ENCODE peak calls at places on chromosomes 16 and 17, in seven cellular contexts. O, G, N, A, J, T and B are unnamed samples.
A peak's percentile ranks its signal among the peaks of the same experiment; 100 is the strongest.

GRCh38 chr16:15055141-15056053 is 477 bp downstream of the NTAN1 start:
- DNase-seq in O (no peak), G (no peak), N (no peak), A (peak; percentile 57), J (no peak), T (no peak), B (no peak)

GRCh38 chr17:16989953-16990860 is 18.3 kb upstream of the TNFRSF13B start:
- DNase-seq in O (no peak), G (no peak), N (no peak), A (no peak), J (no peak), T (peak; percentile 21), B (no peak)

GRCh38 chr16:56558024-56558747 is 6.7 kb upstream of the MT4 start:
- DNase-seq in O (no peak), G (peak; percentile 55), N (no peak), A (no peak), J (no peak), T (peak; percentile 8), B (no peak)

GRCh38 chr17:43671075-43671692 is 9.5 kb upstream of the MEOX1 start:
- DNase-seq in O (no peak), G (peak; percentile 55), N (no peak), A (no peak), J (no peak), T (no peak), B (no peak)

GRCh38 chr17:81952792-81953228 is 5.8 kb upstream of the MYADML2 start:
- DNase-seq in O (no peak), G (no peak), N (no peak), A (no peak), J (no peak), T (no peak), B (peak; percentile 69)

GRCh38 chr17:59154335-59154720 is 658 bp downstream of the SKA2 start:
- DNase-seq in O (no peak), G (no peak), N (no peak), A (peak; percentile 37), J (peak; percentile 70), T (no peak), B (peak; percentile 71)

GRCh38 chr16:782766-783403 is 5.3 kb downstream of the RPUSD1 start:
- DNase-seq in O (no peak), G (no peak), N (no peak), A (no peak), J (no peak), T (no peak), B (no peak)

GRCh38 chr16:54506691-54507090 is 220.1 kb upstream of the IRX3 start:
- DNase-seq in O (no peak), G (no peak), N (no peak), A (no peak), J (peak; percentile 70), T (no peak), B (no peak)

GRCh38 chr16:556479-557173 is 3.6 kb upstream of the PRR35 start:
- DNase-seq in O (no peak), G (no peak), N (no peak), A (no peak), J (no peak), T (no peak), B (no peak)

GRCh38 chr16:66189951-66190350 is 176.5 kb upstream of the CDH5 start:
- DNase-seq in O (no peak), G (peak; percentile 67), N (no peak), A (no peak), J (no peak), T (peak; percentile 81), B (no peak)

GRCh38 chr16:85428168-85428898 is 184.8 kb upstream of the GSE1 start:
- DNase-seq in O (peak; percentile 25), G (no peak), N (no peak), A (no peak), J (no peak), T (no peak), B (no peak)

GRCh38 chr17:63993368-63993990 is 4.7 kb upstream of the PRR29 start:
- DNase-seq in O (no peak), G (no peak), N (no peak), A (no peak), J (no peak), T (no peak), B (no peak)

GRCh38 chr16:12340151-12340733 is 363.7 kb downstream of the SNX29 start:
- DNase-seq in O (no peak), G (no peak), N (no peak), A (no peak), J (peak; percentile 35), T (no peak), B (no peak)

GRCh38 chr16:3673201-3673600 is 18.7 kb downstream of the DNASE1 start:
- DNase-seq in O (no peak), G (no peak), N (no peak), A (no peak), J (no peak), T (no peak), B (no peak)

GRCh38 chr16:4090476-4090875 is 25.8 kb downstream of the ADCY9 start:
- DNase-seq in O (no peak), G (no peak), N (no peak), A (no peak), J (no peak), T (no peak), B (no peak)

GRCh38 chr16:81112453-81112852 is 16.3 kb upstream of the GCSH start:
- DNase-seq in O (no peak), G (no peak), N (no peak), A (no peak), J (no peak), T (no peak), B (no peak)

GRCh38 chr17:82848022-82848592 is 8.3 kb upstream of the ZNF750 start:
- DNase-seq in O (peak; percentile 30), G (peak; percentile 41), N (no peak), A (no peak), J (no peak), T (peak; percentile 47), B (no peak)

GRCh38 chr17:81471804-81472456 is 40.7 kb downstream of the ACTG1 start:
- DNase-seq in O (no peak), G (peak; percentile 74), N (peak; percentile 89), A (no peak), J (peak; percentile 32), T (no peak), B (no peak)

GRCh38 chr16:2936436-2937011 is 24.8 kb downstream of the FLYWCH1 start:
- DNase-seq in O (no peak), G (no peak), N (no peak), A (no peak), J (no peak), T (no peak), B (no peak)

GRCh38 chr16:59179446-59180082 is 445.4 kb upstream of the GOT2 start:
- DNase-seq in O (no peak), G (no peak), N (no peak), A (no peak), J (no peak), T (no peak), B (no peak)

GRCh38 chr17:51741447-51741846 is 417.1 kb downstream of the CA10 start:
- DNase-seq in O (no peak), G (no peak), N (no peak), A (no peak), J (no peak), T (no peak), B (no peak)

GRCh38 chr17:37082461-37082860 is 133.7 kb downstream of the AATF start:
- DNase-seq in O (no peak), G (no peak), N (no peak), A (no peak), J (no peak), T (no peak), B (no peak)
- TF ChIP-seq CTCF in O (no peak), G (no peak), N (no peak), A (no peak), J (no peak), T (no peak), B (no peak)

GRCh38 chr17:27038676-27039075 is 255.2 kb upstream of the WSB1 start:
- DNase-seq in O (no peak), G (no peak), N (no peak), A (no peak), J (no peak), T (no peak), B (no peak)
- TF ChIP-seq CTCF in O (no peak), G (no peak), N (no peak), A (no peak), J (no peak), T (no peak), B (no peak)

DNA sequence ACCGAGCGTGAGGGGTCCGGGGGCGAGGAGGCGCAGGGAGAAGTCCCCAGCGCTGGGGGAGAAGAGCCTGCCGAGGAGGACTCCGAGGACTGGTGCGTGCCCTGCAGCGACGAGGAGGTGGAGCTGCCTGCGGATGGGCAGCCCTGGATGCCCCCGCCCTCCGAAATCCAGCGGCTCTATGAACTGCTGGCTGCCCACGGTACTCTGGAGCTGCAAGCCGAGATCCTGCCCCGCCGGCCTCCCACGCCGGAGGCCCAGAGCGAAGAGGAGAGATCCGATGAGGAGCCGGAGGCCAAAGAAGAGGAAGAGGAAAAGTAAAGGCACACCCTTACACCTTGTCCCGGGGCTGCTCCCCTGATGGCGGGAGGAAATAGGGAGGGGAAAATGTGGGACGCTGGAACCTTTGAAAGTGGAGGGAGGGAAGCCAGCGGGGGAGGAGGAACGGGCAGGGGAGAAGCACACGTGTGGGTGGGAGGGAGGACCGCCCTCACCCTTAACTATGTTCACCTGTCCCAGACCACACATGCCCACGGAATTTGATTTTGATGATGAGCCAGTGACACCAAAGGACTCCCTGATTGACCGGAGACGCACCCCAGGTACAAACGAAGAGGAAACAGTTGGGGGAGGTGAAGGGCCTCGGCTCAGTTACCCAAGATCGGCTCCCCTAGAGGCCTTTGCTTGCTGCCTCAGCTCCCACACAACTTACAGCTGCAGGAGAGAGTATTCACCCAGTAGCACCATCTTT is 916 bp downstream of the PAGR1 start:
- DNase-seq in O (peak; percentile 47), G (no peak), N (peak; percentile 41), A (peak; percentile 42), J (peak; percentile 73), T (no peak), B (no peak)
- TF ChIP-seq CTCF in O (no peak), G (no peak), N (peak; percentile 5), A (peak; percentile 16), J (no peak), T (peak; percentile 37), B (peak; percentile 31)

GRCh38 chr17:73318861-73319260 is 7.1 kb upstream of the CDC42EP4 start:
- DNase-seq in O (no peak), G (no peak), N (no peak), A (no peak), J (no peak), T (no peak), B (no peak)

GRCh38 chr17:73317554-73318426 is 6.0 kb upstream of the CDC42EP4 start:
- DNase-seq in O (no peak), G (no peak), N (no peak), A (no peak), J (no peak), T (no peak), B (no peak)

GRCh38 chr17:73318427-73318813 is 6.6 kb upstream of the CDC42EP4 start:
- DNase-seq in O (no peak), G (no peak), N (no peak), A (no peak), J (no peak), T (no peak), B (no peak)

GRCh38 chr17:73320601-73321264 is 8.9 kb upstream of the CDC42EP4 start:
- DNase-seq in O (no peak), G (no peak), N (no peak), A (no peak), J (peak; percentile 38), T (no peak), B (no peak)

DNA sequence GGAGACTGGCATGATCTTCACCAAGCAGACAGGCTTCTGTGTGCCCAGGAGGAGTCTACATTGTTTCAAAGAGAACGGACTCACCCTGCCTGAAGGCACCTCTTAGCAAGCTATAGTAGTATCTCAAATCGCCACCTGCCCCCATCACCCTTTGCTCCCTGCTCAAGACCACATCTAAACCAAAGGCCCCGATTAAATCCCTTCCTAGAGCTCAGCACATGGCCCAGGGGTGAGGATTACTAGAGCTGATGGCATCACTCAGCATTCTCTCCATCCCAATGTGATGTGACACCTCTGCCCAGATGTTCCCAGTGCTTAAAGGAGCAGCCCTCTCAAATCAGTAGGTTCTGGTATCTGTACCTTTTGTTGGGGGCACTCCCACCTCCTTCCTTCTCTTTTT is 8.0 kb upstream of the CDC42EP4 start:
- DNase-seq in O (no peak), G (no peak), N (no peak), A (no peak), J (no peak), T (no peak), B (no peak)
- TF ChIP-seq CTCF in O (no peak), G (no peak), N (no peak), A (no peak), J (no peak), T (no peak), B (no peak)